ENCODE peak calls at places on chromosomes 13 and 19, in four cellular contexts. H is brain microvascular endothelial cell; L is activated effector memory CD4-positive, alpha-beta T cell treated with Interleukin-2 at 50 U/mL for 16 hours; Z is RWPE1. J is an unnamed sample.

GRCh38 chr13:79492313-79492798 is 11.4 kb downstream of the NDFIP2 start:
- DNase-seq in Z (no peak), L (no peak), H (peak), J (no peak)

GRCh38 chr19:1408300-1409203 is 1.2 kb downstream of the DAZAP1 start:
- DNase-seq in H (peak), L (peak), Z (no peak), J (no peak)

GRCh38 chr13:45295536-45295935 is 45.4 kb downstream of the TPT1 start:
- DNase-seq in L (no peak), Z (no peak), H (no peak), J (no peak)

GRCh38 chr13:113304121-113304520 is 7.1 kb downstream of the LAMP1 start:
- DNase-seq in L (no peak), Z (no peak), H (no peak), J (no peak)

GRCh38 chr13:44132710-44133109 is 240.9 kb upstream of the SERP2 start:
- DNase-seq in H (peak), L (no peak), Z (no peak), J (no peak)

GRCh38 chr19:48735031-48735615 is 5.3 kb downstream of the RASIP1 start:
- DNase-seq in Z (no peak), H (no peak), L (no peak), J (no peak)

GRCh38 chr13:50152224-50152623 is 137.0 kb downstream of the KCNRG start:
- DNase-seq in Z (no peak), H (no peak), L (no peak), J (no peak)

GRCh38 chr19:49017666-49018351 is 918 bp upstream of the LHB start:
- DNase-seq in H (peak), L (peak), Z (no peak), J (no peak)

GRCh38 chr19:277581-278165 is 13.5 kb downstream of the PLPP2 start:
- DNase-seq in H (peak), L (no peak), Z (no peak), J (no peak)